ENCODE peak calls at places on chromosomes 12 and 14, in five cellular contexts. I, W, G, U and R are unnamed samples.

GRCh38 chr12:121576851-121577391 is 3.9 kb downstream of the KDM2B start:
- DNase-seq in U (peak; percentile 41), W (no peak), G (no peak), I (peak; percentile 83), R (peak; percentile 98)

GRCh38 chr14:41604793-41605534 is 1.7 kb upstream of the LRFN5 start:
- DNase-seq in I (peak; percentile 92), U (peak; percentile 63), W (no peak), G (peak; percentile 41), R (peak; percentile 88)

GRCh38 chr14:96088131-96088880 is 49.1 kb downstream of the C14orf132 start:
- DNase-seq in U (no peak), I (no peak), W (no peak), G (no peak), R (no peak)

GRCh38 chr14:91058017-91058675 is 2.3 kb downstream of the RPS6KA5 start:
- DNase-seq in W (no peak), G (no peak), U (no peak), I (peak; percentile 46), R (peak; percentile 15)

GRCh38 chr12:68638171-68638570 is 27.5 kb downstream of the RAP1B start:
- DNase-seq in G (no peak), U (no peak), W (no peak), I (no peak), R (no peak)

GRCh38 chr14:101458536-101459391 is 102.5 kb upstream of the DIO3 start:
- DNase-seq in W (no peak), G (no peak), U (no peak), I (no peak), R (no peak)

GRCh38 chr12:1498199-1498740 is 96.1 kb downstream of the FBXL14 start:
- DNase-seq in W (no peak), G (no peak), U (no peak), I (no peak), R (peak; percentile 43)

GRCh38 chr12:122052285-122052684 is 26.3 kb upstream of the MLXIP start:
- DNase-seq in U (no peak), I (no peak), W (no peak), G (peak; percentile 37), R (peak; percentile 67)

GRCh38 chr12:51247523-51248206 is 9.0 kb downstream of the DAZAP2 start:
- DNase-seq in I (no peak), W (no peak), U (no peak), G (no peak), R (no peak)

GRCh38 chr14:31206536-31207286 is 882 bp downstream of the HECTD1 start:
- DNase-seq in I (no peak), U (peak; percentile 39), G (peak; percentile 40), W (peak; percentile 47), R (peak; percentile 83)

GRCh38 chr14:52090936-52091335 is 22.1 kb upstream of the NID2 start:
- DNase-seq in U (no peak), W (no peak), G (no peak), I (no peak), R (no peak)

GRCh38 chr14:104794641-104795467 is 694 bp downstream of the AKT1 start:
- DNase-seq in I (peak; percentile 53), W (peak; percentile 50), U (no peak), G (peak; percentile 56), R (peak; percentile 99)

GRCh38 chr14:105419305-105420091 is at the start of gene MTA1:
- DNase-seq in G (peak; percentile 50), I (peak; percentile 29), W (peak; percentile 54), U (no peak), R (peak; percentile 98)

GRCh38 chr12:104121001-104121400 is 17.0 kb downstream of the NFYB start:
- DNase-seq in I (peak; percentile 25), U (no peak), W (no peak), G (no peak), R (peak; percentile 73)

GRCh38 chr12:107242189-107242588 is 148.8 kb upstream of the CRY1 start:
- DNase-seq in W (no peak), I (no peak), U (no peak), G (no peak), R (no peak)

GRCh38 chr12:74624206-74624605 is 86.6 kb downstream of the ATXN7L3B start:
- DNase-seq in I (no peak), W (no peak), G (no peak), U (no peak), R (no peak)

GRCh38 chr14:77459072-77459723 is 1.3 kb downstream of the AHSA1 start:
- DNase-seq in I (peak; percentile 84), G (peak; percentile 60), W (peak; percentile 73), U (no peak), R (peak; percentile 90)

GRCh38 chr14:72013606-72014129 is 81.4 kb downstream of the RGS6 start:
- DNase-seq in U (no peak), I (no peak), W (no peak), G (no peak), R (no peak)

GRCh38 chr12:6221146-6221545 is 20.9 kb downstream of the CD9 start:
- DNase-seq in W (no peak), G (no peak), U (no peak), I (no peak), R (no peak)

GRCh38 chr14:52950410-52950897 is 396 bp downstream of the FERMT2 start:
- DNase-seq in U (peak; percentile 65), W (peak; percentile 38), I (peak; percentile 71), G (peak; percentile 50), R (peak; percentile 90)

GRCh38 chr12:128844031-128844635 is 9.1 kb upstream of the GLT1D1 start:
- DNase-seq in U (no peak), G (peak; percentile 50), I (no peak), W (no peak), R (no peak)

GRCh38 chr14:73717998-73718741 is 4.0 kb upstream of the PNMA1 start:
- DNase-seq in G (peak; percentile 21), W (peak; percentile 48), U (peak; percentile 65), I (no peak), R (peak; percentile 69)

GRCh38 chr12:93186131-93186530 is 191.6 kb upstream of the NUDT4 start:
- DNase-seq in G (no peak), I (peak; percentile 86), W (no peak), U (no peak), R (no peak)

DNA sequence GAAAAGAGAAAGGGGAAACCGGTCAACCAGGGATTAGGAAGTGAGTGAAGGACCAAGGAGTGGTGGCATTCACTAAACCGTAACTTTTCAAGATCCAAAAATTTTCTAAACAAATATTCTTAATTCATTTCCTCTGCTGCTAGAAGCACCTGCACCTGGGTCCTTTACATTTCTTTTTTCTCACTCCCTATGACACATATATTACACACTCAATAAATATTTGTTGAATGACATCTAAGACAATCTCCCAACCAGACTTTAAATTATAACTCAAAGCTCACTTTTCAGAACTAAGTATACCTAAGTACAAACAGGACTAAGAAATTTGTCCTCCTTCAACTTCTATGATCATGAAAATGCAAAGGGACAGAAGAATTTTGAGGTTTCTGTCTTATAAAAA is 11.1 kb downstream of the TTC5 start:
- DNase-seq in W (no peak), I (no peak), G (no peak), U (no peak), R (no peak)
- H3K36me3 ChIP-seq in W (peaks cover 63% of the 10 kb centered on the region), I (peaks cover 22% of the 10 kb centered on the region), G (peaks cover 5% of the 10 kb centered on the region), U (no peaks in the 10 kb centered on the region), R (peaks cover 56% of the 10 kb centered on the region)

DNA sequence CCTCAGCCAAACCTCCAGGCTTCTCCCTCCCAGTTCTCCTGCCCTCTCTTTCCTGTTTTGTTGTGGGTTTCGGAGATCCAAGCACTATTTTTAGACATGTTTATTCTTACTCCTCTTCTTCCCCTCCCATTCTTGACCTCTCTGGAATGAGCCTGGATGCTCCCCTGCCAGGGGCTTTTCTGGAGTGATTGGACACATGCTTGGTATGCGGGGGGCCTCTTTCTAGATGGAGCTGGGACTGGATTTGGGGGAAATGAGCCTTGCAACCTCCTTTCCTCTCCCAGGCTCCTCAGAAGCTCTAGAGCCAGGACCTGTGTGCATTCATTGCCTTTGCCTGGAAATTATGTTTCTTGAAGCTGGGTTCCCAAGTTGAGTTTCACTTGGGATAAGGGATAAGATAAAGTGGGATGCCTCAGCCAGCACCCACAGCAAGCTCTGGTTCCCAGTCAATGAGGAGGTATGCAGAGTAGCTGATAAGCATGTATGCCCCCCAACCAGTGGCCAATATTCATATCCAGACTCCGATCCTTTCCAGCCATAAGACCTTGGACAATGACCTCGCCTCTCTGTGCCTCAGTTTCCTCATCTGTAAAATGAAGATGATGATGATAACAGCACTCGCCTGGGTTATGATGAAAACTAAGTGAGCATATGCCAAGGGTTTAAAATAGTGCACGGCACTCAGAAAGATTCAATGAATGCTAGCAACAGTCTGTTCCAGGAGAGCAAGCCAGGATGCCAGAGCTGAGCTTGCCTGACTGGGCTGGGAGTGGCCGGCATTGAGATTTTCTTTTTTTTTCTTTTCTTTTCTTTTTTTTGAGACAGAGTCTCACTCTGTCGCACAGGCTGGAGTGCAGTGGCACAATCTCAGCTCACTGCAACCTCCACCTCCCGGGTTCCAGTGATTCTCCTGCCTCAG is 97.8 kb downstream of the SCARB1 start:
- DNase-seq in W (no peak), I (peak; percentile 13), G (no peak), U (no peak), R (no peak)
- H3K4me3 ChIP-seq in W (no peak overlapping the region), I (no peak overlapping the region), G (no peak overlapping the region), U (no peak overlapping the region), R (no peak overlapping the region)

GRCh38 chr12:22529281-22530060 is 14.9 kb downstream of the C2CD5 start:
- DNase-seq in G (no peak), W (no peak), U (no peak), I (peak; percentile 47), R (no peak)
- H3K36me3 ChIP-seq in G (no peaks in the 10 kb centered on the region), W (peaks cover 22% of the 10 kb centered on the region), U (no peaks in the 10 kb centered on the region), I (peaks cover 3% of the 10 kb centered on the region), R (peaks cover 27% of the 10 kb centered on the region)

GRCh38 chr14:69726761-69727511 is 40.0 kb upstream of the SRSF5 start:
- DNase-seq in G (peak; percentile 69), U (peak; percentile 84), I (peak; percentile 70), W (peak; percentile 85), R (peak; percentile 96)
- H3K4me3 ChIP-seq in G (peak overlapping the region; percentile 10), U (no peak overlapping the region), I (peak overlapping the region; percentile 20), W (peak overlapping the region; percentile 30), R (peak overlapping the region; percentile 70)

GRCh38 chr12:118145113-118145797 is 9.3 kb downstream of the PEBP1 start:
- DNase-seq in W (no peak), U (no peak), I (no peak), G (no peak), R (no peak)

GRCh38 chr12:118137148-118137678 is 1.3 kb downstream of the PEBP1 start:
- DNase-seq in G (no peak), W (no peak), U (no peak), I (no peak), R (no peak)

GRCh38 chr12:118136559-118137003 is 657 bp downstream of the PEBP1 start:
- DNase-seq in U (peak; percentile 43), W (peak; percentile 61), G (peak; percentile 60), I (peak; percentile 50), R (no peak)

GRCh38 chr12:118144499-118144898 is 8.6 kb downstream of the PEBP1 start:
- DNase-seq in I (no peak), W (no peak), G (no peak), U (no peak), R (no peak)

GRCh38 chr12:118140825-118141224 is 4.9 kb downstream of the PEBP1 start:
- DNase-seq in G (no peak), I (no peak), U (no peak), W (no peak), R (no peak)
- H3K36me3 ChIP-seq in G (peaks cover 6% of the 10 kb centered on the region), I (peaks cover 49% of the 10 kb centered on the region), U (no peaks in the 10 kb centered on the region), W (peaks cover 52% of the 10 kb centered on the region), R (peaks cover 58% of the 10 kb centered on the region)